ENCODE peak calls at places on chromosomes 3 and 15, in four cellular contexts. N, C, B and T are unnamed samples.

GRCh38 chr3:194043516-194043915 is 92.4 kb upstream of the HES1 start:
- DNase-seq in N (no peak), C (no peak), B (no peak), T (no peak)

GRCh38 chr3:195212749-195213085 is 58.2 kb downstream of the XXYLT1 start:
- DNase-seq in N (no peak), C (peak), B (no peak), T (no peak)

GRCh38 chr3:52021869-52022268 is 26.2 kb upstream of the RPL29 start:
- DNase-seq in N (peak), C (no peak), B (no peak), T (no peak)

GRCh38 chr15:29135266-29135665 is 134.4 kb downstream of the NSMCE3 start:
- DNase-seq in N (no peak), C (no peak), B (no peak), T (no peak)

GRCh38 chr3:158742861-158743260 is 10.6 kb upstream of the RARRES1 start:
- DNase-seq in N (no peak), C (no peak), B (no peak), T (no peak)

GRCh38 chr3:49899815-49900214 is 3.9 kb downstream of the MST1R start:
- DNase-seq in N (no peak), C (no peak), B (no peak), T (no peak)

GRCh38 chr3:42844815-42845214 is 30.9 kb downstream of the CYP8B1 start:
- DNase-seq in N (no peak), C (no peak), B (no peak), T (no peak)

GRCh38 chr3:15042936-15043335 is 22.2 kb downstream of the MRPS25 start:
- DNase-seq in N (no peak), C (no peak), B (no peak), T (no peak)

GRCh38 chr3:141366285-141367037 is 1.8 kb upstream of the ZBTB38 start:
- DNase-seq in N (peak), C (peak), B (peak), T (no peak)

GRCh38 chr3:141368925-141369794 is 856 bp downstream of the ZBTB38 start:
- DNase-seq in N (no peak), C (no peak), B (no peak), T (no peak)

GRCh38 chr3:141368062-141368924 is at the start of gene ZBTB38:
- DNase-seq in N (peak), C (peak), B (peak), T (peak)

GRCh38 chr3:141365206-141365605 is 3.1 kb upstream of the ZBTB38 start:
- DNase-seq in N (no peak), C (no peak), B (no peak), T (no peak)

GRCh38 chr3:141367038-141367730 is 1.1 kb upstream of the ZBTB38 start:
- DNase-seq in N (peak), C (peak), B (peak), T (no peak)
- TF ChIP-seq POLR2A in N (no peak), C (no peak), B (no peak), T (no peak)

DNA sequence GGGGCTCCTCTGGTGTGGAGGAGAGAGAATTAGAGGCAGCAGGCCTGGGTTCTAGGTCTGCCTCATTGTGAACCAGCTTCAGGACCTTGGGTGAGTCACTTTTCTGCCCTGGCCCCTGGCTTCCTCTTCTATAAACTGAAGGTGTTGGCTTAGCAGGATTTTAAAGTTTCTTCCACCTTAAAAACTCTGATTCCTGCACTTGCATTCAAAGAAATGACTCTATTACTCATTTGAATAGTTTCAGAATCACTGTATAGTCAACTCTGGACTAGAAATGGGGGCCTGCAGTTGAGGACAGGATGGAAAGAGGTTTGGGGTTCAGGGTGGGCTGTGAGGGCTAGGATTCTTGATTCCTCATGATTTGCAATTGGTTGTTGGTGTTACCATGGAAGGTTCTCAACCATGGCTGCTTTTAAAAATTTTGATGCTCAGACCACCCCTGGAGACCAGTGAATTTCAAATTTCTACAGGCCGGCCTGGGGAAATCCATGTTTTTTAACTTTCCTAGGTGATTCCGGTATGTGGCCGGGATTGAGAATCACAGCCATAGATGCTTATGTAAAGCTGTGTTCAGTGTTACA is 19.9 kb downstream of the SMAD3 start:
- DNase-seq in N (no peak), C (no peak), B (no peak), T (no peak)
- H3K27ac ChIP-seq in N (no peak), C (no peak), B (no peak), T (no peak)

GRCh38 chr15:25501828-25502446 is 63.1 kb upstream of the UBE3A start:
- DNase-seq in N (no peak), C (no peak), B (peak), T (no peak)

GRCh38 chr15:25498835-25499234 is 60.0 kb upstream of the UBE3A start:
- DNase-seq in N (no peak), C (no peak), B (no peak), T (no peak)

GRCh38 chr15:25492315-25492714 is 53.5 kb upstream of the UBE3A start:
- DNase-seq in N (no peak), C (no peak), B (no peak), T (no peak)

DNA sequence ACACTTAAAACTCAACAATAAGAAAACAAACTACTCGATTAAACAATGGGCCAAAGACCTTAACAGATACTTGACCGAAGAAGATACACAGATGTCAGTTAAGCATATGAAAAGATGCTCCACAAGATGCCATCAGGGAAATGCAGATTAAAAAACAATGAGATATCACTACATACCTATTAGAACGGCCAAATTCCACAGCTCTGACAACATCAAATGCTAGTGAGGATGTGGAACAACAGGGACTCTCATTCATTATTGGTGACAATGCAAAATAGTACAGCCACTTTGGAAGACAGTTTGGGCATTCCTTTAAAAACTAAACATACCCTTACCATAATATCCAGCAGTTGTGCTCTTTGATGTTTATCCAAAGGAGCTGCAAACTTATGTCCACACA is 59.1 kb upstream of the UBE3A start:
- DNase-seq in N (no peak), C (no peak), B (no peak), T (no peak)
- TF ChIP-seq POLR2A in N (no peak), C (no peak), B (no peak), T (no peak)

GRCh38 chr3:16148213-16148612 is 26.3 kb upstream of the GALNT15 start:
- DNase-seq in N (no peak), C (no peak), B (no peak), T (no peak)
- H3K27ac ChIP-seq in N (peak), C (peak), B (no peak), T (peak)

DNA sequence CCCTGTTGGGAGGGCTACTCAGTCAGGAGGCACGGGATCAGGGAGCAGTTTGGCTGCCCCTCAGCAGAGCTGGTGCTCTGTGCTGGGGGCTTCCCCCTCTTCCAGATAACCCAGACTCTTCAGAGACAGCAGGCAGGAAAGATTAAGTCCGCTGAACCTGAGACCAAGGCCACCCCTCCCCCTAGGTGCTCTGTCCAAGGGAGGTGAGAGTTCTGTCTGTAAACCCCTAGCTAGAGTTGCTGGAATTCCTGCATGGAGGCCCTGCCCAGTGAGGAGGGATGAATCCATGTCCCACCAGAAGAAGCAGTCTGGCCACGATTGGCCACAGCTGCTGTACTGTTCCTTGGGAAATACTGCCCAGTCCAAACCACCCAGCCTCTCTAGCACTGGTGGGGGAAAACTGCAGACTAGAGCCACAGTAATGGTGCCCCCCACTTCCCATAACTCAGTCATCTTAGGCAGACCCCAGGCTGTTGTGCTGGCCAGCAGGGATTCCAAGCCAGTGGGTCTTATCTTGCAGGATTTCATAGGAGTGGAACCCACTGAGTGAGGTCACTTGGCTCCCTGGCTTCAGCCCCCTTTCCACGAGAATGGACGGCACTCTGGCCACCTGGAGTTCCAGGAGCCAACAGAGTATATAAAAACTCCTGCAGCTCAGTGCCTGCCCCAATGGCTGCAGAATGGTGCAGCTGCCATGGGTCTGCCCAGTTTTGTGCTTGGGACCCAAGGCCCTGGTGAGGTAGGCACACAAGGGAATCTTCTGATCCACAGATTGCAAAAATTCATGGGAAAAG is 42.9 kb downstream of the NPAP1 start:
- DNase-seq in N (no peak), C (no peak), B (no peak), T (no peak)
- TF ChIP-seq POLR2A in N (no peak), C (no peak), B (no peak), T (no peak)

DNA sequence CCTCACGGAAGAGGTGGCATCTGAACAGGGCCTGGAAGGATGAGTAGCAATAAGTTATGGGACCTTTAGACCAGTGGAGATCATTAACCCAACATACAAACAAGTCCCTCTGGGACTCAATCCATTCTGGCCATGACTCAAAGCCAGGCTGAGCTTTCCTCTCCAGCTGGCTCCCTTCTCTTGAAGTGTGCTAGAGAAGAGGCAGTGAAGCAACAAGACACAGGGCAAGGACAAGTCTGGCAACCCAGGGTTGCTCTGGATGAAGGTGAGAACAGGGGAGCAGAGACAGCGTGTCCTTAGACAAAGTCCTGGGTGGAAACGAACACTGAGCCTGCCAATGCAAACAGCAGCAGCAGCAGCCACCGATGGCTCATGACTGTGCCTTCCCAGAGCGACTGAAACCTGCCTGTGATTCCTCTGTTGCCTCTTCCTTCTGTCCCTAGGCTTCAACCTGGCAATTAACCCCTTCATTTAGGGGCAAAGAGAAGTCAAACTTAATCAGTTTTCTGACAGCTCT is 86.8 kb downstream of the BDH1 start:
- DNase-seq in N (no peak), C (no peak), B (no peak), T (peak)
- H3K27ac ChIP-seq in N (no peak), C (no peak), B (no peak), T (peak)

GRCh38 chr15:40873625-40874561 is at the start of gene RHOV:
- DNase-seq in N (peak), C (peak), B (peak), T (peak)
- TF ChIP-seq POLR2A in N (no peak), C (no peak), B (peak), T (no peak)

GRCh38 chr3:112560330-112560729 is 1.4 kb downstream of the ATG3 start:
- DNase-seq in N (no peak), C (no peak), B (no peak), T (no peak)
- H3K27ac ChIP-seq in N (peak), C (peak), B (no peak), T (peak)

GRCh38 chr15:54719325-54719724 is 477.4 kb downstream of the RSL24D1 start:
- DNase-seq in N (no peak), C (no peak), B (no peak), T (no peak)
- TF ChIP-seq POLR2A in N (no peak), C (no peak), B (no peak), T (no peak)